ENCODE peak calls at places on chromosomes 11 and 22, in nine cellular contexts. One of them, this sample, is unnamed.
A peak's percentile ranks its signal among the peaks of the same experiment; 100 is the strongest.

GRCh38 chr11:2581151-2581930 is 118.5 kb downstream of the KCNQ1OT1 start:
- DNase-seq in Caco-2: no peak
- DNase-seq in naive thymus-derived CD4-positive, alpha-beta T cell: no peak
- DNase-seq in CD8-positive, alpha-beta memory T cell: peak; percentile 1
- DNase-seq in lower lobe of right lung: peak; percentile 39
- DNase-seq in mucosa of descending colon: peak; percentile 19
- DNase-seq in stomach: peak; percentile 19
- DNase-seq in cardiac muscle cell: no peak
- DNase-seq in left ventricle myocardium inferior: peak; percentile 10
- DNase-seq in this sample: peak; percentile 12

GRCh38 chr11:13040969-13041561 is 31.9 kb downstream of the RASSF10 start:
- DNase-seq in Caco-2: no peak
- DNase-seq in naive thymus-derived CD4-positive, alpha-beta T cell: no peak
- DNase-seq in CD8-positive, alpha-beta memory T cell: no peak
- DNase-seq in lower lobe of right lung: no peak
- DNase-seq in mucosa of descending colon: no peak
- DNase-seq in stomach: no peak
- DNase-seq in cardiac muscle cell: no peak
- DNase-seq in left ventricle myocardium inferior: no peak
- DNase-seq in this sample: no peak

GRCh38 chr11:7793233-7793632 is 3.5 kb downstream of the OR5P2 start:
- DNase-seq in Caco-2: no peak
- DNase-seq in naive thymus-derived CD4-positive, alpha-beta T cell: no peak
- DNase-seq in CD8-positive, alpha-beta memory T cell: no peak
- DNase-seq in lower lobe of right lung: no peak
- DNase-seq in mucosa of descending colon: no peak
- DNase-seq in stomach: no peak
- DNase-seq in cardiac muscle cell: no peak
- DNase-seq in left ventricle myocardium inferior: no peak
- DNase-seq in this sample: no peak

GRCh38 chr11:57978686-57979531 is 44.8 kb upstream of the OR9Q1 start:
- DNase-seq in Caco-2: peak; percentile 13
- DNase-seq in naive thymus-derived CD4-positive, alpha-beta T cell: no peak
- DNase-seq in CD8-positive, alpha-beta memory T cell: no peak
- DNase-seq in lower lobe of right lung: no peak
- DNase-seq in mucosa of descending colon: no peak
- DNase-seq in stomach: no peak
- DNase-seq in cardiac muscle cell: no peak
- DNase-seq in left ventricle myocardium inferior: no peak
- DNase-seq in this sample: no peak

GRCh38 chr11:106585061-106585460 is 433.2 kb downstream of the GUCY1A2 start:
- DNase-seq in Caco-2: peak; percentile 25
- DNase-seq in naive thymus-derived CD4-positive, alpha-beta T cell: no peak
- DNase-seq in CD8-positive, alpha-beta memory T cell: no peak
- DNase-seq in lower lobe of right lung: no peak
- DNase-seq in mucosa of descending colon: no peak
- DNase-seq in stomach: no peak
- DNase-seq in cardiac muscle cell: peak; percentile 57
- DNase-seq in left ventricle myocardium inferior: no peak
- DNase-seq in this sample: no peak

GRCh38 chr11:76897233-76897632 is 36.5 kb downstream of the ACER3 start:
- DNase-seq in Caco-2: no peak
- DNase-seq in naive thymus-derived CD4-positive, alpha-beta T cell: no peak
- DNase-seq in CD8-positive, alpha-beta memory T cell: no peak
- DNase-seq in lower lobe of right lung: no peak
- DNase-seq in mucosa of descending colon: no peak
- DNase-seq in stomach: no peak
- DNase-seq in cardiac muscle cell: no peak
- DNase-seq in left ventricle myocardium inferior: no peak
- DNase-seq in this sample: no peak

GRCh38 chr11:22491826-22492225 is 133.8 kb downstream of the FANCF start:
- DNase-seq in Caco-2: no peak
- DNase-seq in naive thymus-derived CD4-positive, alpha-beta T cell: no peak
- DNase-seq in CD8-positive, alpha-beta memory T cell: no peak
- DNase-seq in lower lobe of right lung: no peak
- DNase-seq in mucosa of descending colon: no peak
- DNase-seq in stomach: no peak
- DNase-seq in cardiac muscle cell: no peak
- DNase-seq in left ventricle myocardium inferior: no peak
- DNase-seq in this sample: no peak

GRCh38 chr11:125062931-125063428 is at the start of gene SLC37A2:
- DNase-seq in Caco-2: peak; percentile 89
- DNase-seq in naive thymus-derived CD4-positive, alpha-beta T cell: no peak
- DNase-seq in CD8-positive, alpha-beta memory T cell: peak; percentile 22
- DNase-seq in lower lobe of right lung: peak; percentile 84
- DNase-seq in mucosa of descending colon: peak; percentile 71
- DNase-seq in stomach: peak; percentile 73
- DNase-seq in cardiac muscle cell: peak; percentile 68
- DNase-seq in left ventricle myocardium inferior: peak; percentile 70
- DNase-seq in this sample: peak; percentile 75

GRCh38 chr11:13772223-13773046 is 104.0 kb downstream of the FAR1 start:
- DNase-seq in Caco-2: peak; percentile 70
- DNase-seq in naive thymus-derived CD4-positive, alpha-beta T cell: peak; percentile 63
- DNase-seq in CD8-positive, alpha-beta memory T cell: no peak
- DNase-seq in lower lobe of right lung: no peak
- DNase-seq in mucosa of descending colon: no peak
- DNase-seq in stomach: no peak
- DNase-seq in cardiac muscle cell: peak; percentile 83
- DNase-seq in left ventricle myocardium inferior: no peak
- DNase-seq in this sample: no peak

GRCh38 chr22:17872491-17872890 is 98.2 kb upstream of the BID start:
- DNase-seq in Caco-2: peak; percentile 43
- DNase-seq in naive thymus-derived CD4-positive, alpha-beta T cell: no peak
- DNase-seq in CD8-positive, alpha-beta memory T cell: no peak
- DNase-seq in lower lobe of right lung: no peak
- DNase-seq in mucosa of descending colon: peak; percentile 4
- DNase-seq in stomach: no peak
- DNase-seq in cardiac muscle cell: no peak
- DNase-seq in left ventricle myocardium inferior: no peak
- DNase-seq in this sample: no peak

GRCh38 chr11:117495357-117495756 is 167.7 kb downstream of the CEP164 start:
- DNase-seq in Caco-2: no peak
- DNase-seq in naive thymus-derived CD4-positive, alpha-beta T cell: no peak
- DNase-seq in CD8-positive, alpha-beta memory T cell: no peak
- DNase-seq in lower lobe of right lung: no peak
- DNase-seq in mucosa of descending colon: no peak
- DNase-seq in stomach: no peak
- DNase-seq in cardiac muscle cell: no peak
- DNase-seq in left ventricle myocardium inferior: no peak
- DNase-seq in this sample: no peak

GRCh38 chr11:115497303-115497702 is 6.9 kb downstream of the CADM1 start:
- DNase-seq in Caco-2: peak; percentile 43
- DNase-seq in naive thymus-derived CD4-positive, alpha-beta T cell: no peak
- DNase-seq in CD8-positive, alpha-beta memory T cell: no peak
- DNase-seq in lower lobe of right lung: no peak
- DNase-seq in mucosa of descending colon: no peak
- DNase-seq in stomach: no peak
- DNase-seq in cardiac muscle cell: no peak
- DNase-seq in left ventricle myocardium inferior: no peak
- DNase-seq in this sample: no peak

GRCh38 chr22:39173787-39174497 is 21.5 kb upstream of the CBX7 start:
- DNase-seq in Caco-2: no peak
- DNase-seq in naive thymus-derived CD4-positive, alpha-beta T cell: no peak
- DNase-seq in CD8-positive, alpha-beta memory T cell: peak; percentile 60
- DNase-seq in lower lobe of right lung: no peak
- DNase-seq in mucosa of descending colon: no peak
- DNase-seq in stomach: no peak
- DNase-seq in cardiac muscle cell: peak; percentile 23
- DNase-seq in left ventricle myocardium inferior: no peak
- DNase-seq in this sample: peak; percentile 43

GRCh38 chr22:39176067-39176621 is 23.7 kb upstream of the CBX7 start:
- DNase-seq in Caco-2: peak; percentile 51
- DNase-seq in naive thymus-derived CD4-positive, alpha-beta T cell: no peak
- DNase-seq in CD8-positive, alpha-beta memory T cell: no peak
- DNase-seq in lower lobe of right lung: peak; percentile 70
- DNase-seq in mucosa of descending colon: no peak
- DNase-seq in stomach: peak; percentile 48
- DNase-seq in cardiac muscle cell: peak; percentile 88
- DNase-seq in left ventricle myocardium inferior: peak; percentile 77
- DNase-seq in this sample: peak; percentile 61

GRCh38 chr22:39176673-39177455 is 24.4 kb upstream of the CBX7 start:
- DNase-seq in Caco-2: no peak
- DNase-seq in naive thymus-derived CD4-positive, alpha-beta T cell: no peak
- DNase-seq in CD8-positive, alpha-beta memory T cell: no peak
- DNase-seq in lower lobe of right lung: no peak
- DNase-seq in mucosa of descending colon: no peak
- DNase-seq in stomach: no peak
- DNase-seq in cardiac muscle cell: no peak
- DNase-seq in left ventricle myocardium inferior: no peak
- DNase-seq in this sample: no peak

GRCh38 chr22:39174498-39175120 is 22.1 kb upstream of the CBX7 start:
- DNase-seq in Caco-2: peak; percentile 87
- DNase-seq in naive thymus-derived CD4-positive, alpha-beta T cell: peak; percentile 76
- DNase-seq in CD8-positive, alpha-beta memory T cell: peak; percentile 65
- DNase-seq in lower lobe of right lung: peak; percentile 81
- DNase-seq in mucosa of descending colon: peak; percentile 69
- DNase-seq in stomach: peak; percentile 59
- DNase-seq in cardiac muscle cell: peak; percentile 98
- DNase-seq in left ventricle myocardium inferior: peak; percentile 77
- DNase-seq in this sample: peak; percentile 88

DNA sequence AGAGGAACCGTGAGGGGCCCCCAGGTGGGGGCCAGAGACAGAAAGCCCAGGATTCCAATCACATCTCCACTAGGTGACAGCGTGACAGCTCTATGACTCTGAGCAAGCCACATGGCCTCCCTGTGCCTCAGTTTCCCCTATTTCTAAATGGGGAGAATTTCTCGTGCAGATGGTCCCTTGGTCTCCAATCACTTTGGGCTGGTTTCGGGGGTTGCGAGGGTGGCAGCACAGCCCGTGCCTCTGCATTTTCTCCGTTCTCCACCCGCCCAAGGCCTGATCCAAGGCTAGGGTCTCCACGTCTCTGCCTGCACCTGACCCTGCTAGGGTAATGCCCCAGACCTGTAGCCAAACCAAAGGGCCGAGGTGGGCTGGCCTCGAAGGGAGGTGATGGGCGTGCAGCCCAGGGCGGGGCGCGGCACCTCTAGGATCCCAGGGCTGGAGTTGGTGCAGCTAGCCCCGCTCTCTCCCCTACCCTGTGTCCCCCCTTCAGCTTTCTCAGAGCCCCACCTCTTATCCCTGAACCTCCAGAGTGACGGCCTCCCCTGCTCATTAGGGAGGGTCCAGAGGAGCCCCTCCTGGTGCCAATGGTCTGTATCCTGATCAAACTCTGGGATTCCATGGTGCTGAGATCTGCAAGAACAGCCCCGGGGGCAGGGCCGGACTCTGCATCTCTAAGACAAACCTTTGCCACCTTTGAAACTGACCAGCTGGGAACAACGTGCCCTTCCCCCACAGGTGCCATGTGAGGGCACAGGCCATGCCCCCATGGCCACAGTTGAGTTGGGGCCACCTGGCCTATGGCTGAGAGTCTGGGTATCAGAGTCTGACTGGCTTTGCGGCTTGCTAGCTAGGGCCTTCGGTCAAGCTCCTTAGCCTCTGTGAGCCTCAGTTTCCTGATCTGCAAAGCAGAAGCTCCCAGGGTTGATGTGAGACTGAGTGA is 22.9 kb upstream of the CBX7 start:
- DNase-seq in Caco-2: no peak
- DNase-seq in naive thymus-derived CD4-positive, alpha-beta T cell: no peak
- DNase-seq in CD8-positive, alpha-beta memory T cell: no peak
- DNase-seq in lower lobe of right lung: no peak
- DNase-seq in mucosa of descending colon: no peak
- DNase-seq in stomach: no peak
- DNase-seq in cardiac muscle cell: peak; percentile 23
- DNase-seq in left ventricle myocardium inferior: no peak
- DNase-seq in this sample: no peak
- H3K4me1 ChIP-seq in Caco-2: peaks cover 57% of the 10 kb centered on the region
- H3K4me1 ChIP-seq in naive thymus-derived CD4-positive, alpha-beta T cell: peaks cover 39% of the 10 kb centered on the region
- H3K4me1 ChIP-seq in CD8-positive, alpha-beta memory T cell: peaks cover 65% of the 10 kb centered on the region
- H3K4me1 ChIP-seq in lower lobe of right lung: peaks cover 85% of the 10 kb centered on the region
- H3K4me1 ChIP-seq in mucosa of descending colon: peaks cover 16% of the 10 kb centered on the region
- H3K4me1 ChIP-seq in stomach: peaks cover 42% of the 10 kb centered on the region
- H3K4me1 ChIP-seq in cardiac muscle cell: peaks cover 26% of the 10 kb centered on the region
- H3K4me1 ChIP-seq in left ventricle myocardium inferior: peaks cover 88% of the 10 kb centered on the region
- H3K4me1 ChIP-seq in this sample: peaks cover 3% of the 10 kb centered on the region

DNA sequence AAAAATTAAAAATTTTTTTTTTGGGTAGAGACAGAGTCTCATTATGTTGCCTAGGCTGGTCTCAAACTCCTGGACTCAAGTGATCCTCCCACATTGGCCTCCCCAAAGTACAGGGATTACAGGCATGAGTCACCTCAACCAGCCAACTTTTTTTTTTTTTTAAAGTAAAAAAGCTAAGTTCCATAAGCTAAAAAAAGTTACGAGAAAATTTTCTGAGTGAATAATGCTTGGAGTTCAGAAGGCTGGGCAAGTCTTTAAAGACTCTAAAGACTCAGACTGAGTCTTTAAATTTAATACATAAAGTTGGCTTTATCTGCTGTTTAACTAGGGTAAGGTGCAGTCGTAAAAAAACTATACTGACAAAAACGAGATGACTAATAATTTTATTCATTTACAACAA is 5.6 kb downstream of the DDX6 start:
- DNase-seq in Caco-2: no peak
- DNase-seq in naive thymus-derived CD4-positive, alpha-beta T cell: no peak
- DNase-seq in CD8-positive, alpha-beta memory T cell: no peak
- DNase-seq in lower lobe of right lung: no peak
- DNase-seq in mucosa of descending colon: no peak
- DNase-seq in stomach: no peak
- DNase-seq in cardiac muscle cell: peak; percentile 33
- DNase-seq in left ventricle myocardium inferior: no peak
- DNase-seq in this sample: no peak
- H3K4me1 ChIP-seq in Caco-2: peaks cover 15% of the 10 kb centered on the region
- H3K4me1 ChIP-seq in naive thymus-derived CD4-positive, alpha-beta T cell: peaks cover 60% of the 10 kb centered on the region
- H3K4me1 ChIP-seq in CD8-positive, alpha-beta memory T cell: peaks cover 70% of the 10 kb centered on the region
- H3K4me1 ChIP-seq in lower lobe of right lung: peaks cover 80% of the 10 kb centered on the region
- H3K4me1 ChIP-seq in mucosa of descending colon: peaks cover 35% of the 10 kb centered on the region
- H3K4me1 ChIP-seq in stomach: peaks cover 47% of the 10 kb centered on the region
- H3K4me1 ChIP-seq in cardiac muscle cell: peaks cover 5% of the 10 kb centered on the region
- H3K4me1 ChIP-seq in left ventricle myocardium inferior: peaks cover 100% of the 10 kb centered on the region
- H3K4me1 ChIP-seq in this sample: no peaks in the 10 kb centered on the region

GRCh38 chr11:67273260-67273990 is 7.2 kb downstream of the GRK2 start:
- DNase-seq in Caco-2: no peak
- DNase-seq in naive thymus-derived CD4-positive, alpha-beta T cell: no peak
- DNase-seq in CD8-positive, alpha-beta memory T cell: no peak
- DNase-seq in lower lobe of right lung: no peak
- DNase-seq in mucosa of descending colon: no peak
- DNase-seq in stomach: peak; percentile 60
- DNase-seq in cardiac muscle cell: no peak
- DNase-seq in left ventricle myocardium inferior: no peak
- DNase-seq in this sample: peak; percentile 62
- H3K4me1 ChIP-seq in Caco-2: no peaks in the 10 kb centered on the region
- H3K4me1 ChIP-seq in naive thymus-derived CD4-positive, alpha-beta T cell: peaks cover 96% of the 10 kb centered on the region
- H3K4me1 ChIP-seq in CD8-positive, alpha-beta memory T cell: peaks cover 100% of the 10 kb centered on the region
- H3K4me1 ChIP-seq in lower lobe of right lung: peaks cover 100% of the 10 kb centered on the region
- H3K4me1 ChIP-seq in mucosa of descending colon: peaks cover 93% of the 10 kb centered on the region
- H3K4me1 ChIP-seq in stomach: peaks cover 98% of the 10 kb centered on the region
- H3K4me1 ChIP-seq in cardiac muscle cell: peaks cover 35% of the 10 kb centered on the region
- H3K4me1 ChIP-seq in left ventricle myocardium inferior: peaks cover 100% of the 10 kb centered on the region
- H3K4me1 ChIP-seq in this sample: peaks cover 100% of the 10 kb centered on the region

DNA sequence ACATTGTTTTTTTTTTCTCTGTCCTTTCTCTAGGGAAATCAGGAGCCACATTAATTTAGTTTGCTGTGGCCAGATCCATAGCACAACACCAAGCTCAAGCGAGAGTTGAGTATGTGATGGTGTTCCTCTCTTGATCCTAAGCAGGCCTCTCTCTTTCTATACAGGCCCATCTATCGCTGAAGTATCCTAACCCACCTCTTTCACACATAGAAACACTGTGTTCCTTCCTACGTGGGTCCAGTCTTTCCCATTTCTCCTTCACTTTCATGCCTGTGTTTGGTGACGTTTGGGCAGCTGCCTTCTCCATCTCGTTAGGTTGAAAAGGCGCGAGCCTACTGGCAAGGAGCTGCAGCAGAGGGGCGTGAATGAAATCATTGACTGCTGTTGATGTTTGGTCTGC is 2.4 kb downstream of the PACS1 start:
- DNase-seq in Caco-2: no peak
- DNase-seq in naive thymus-derived CD4-positive, alpha-beta T cell: no peak
- DNase-seq in CD8-positive, alpha-beta memory T cell: no peak
- DNase-seq in lower lobe of right lung: no peak
- DNase-seq in mucosa of descending colon: no peak
- DNase-seq in stomach: no peak
- DNase-seq in cardiac muscle cell: no peak
- DNase-seq in left ventricle myocardium inferior: no peak
- DNase-seq in this sample: no peak
- H3K4me1 ChIP-seq in Caco-2: peaks cover 24% of the 10 kb centered on the region
- H3K4me1 ChIP-seq in naive thymus-derived CD4-positive, alpha-beta T cell: peaks cover 24% of the 10 kb centered on the region
- H3K4me1 ChIP-seq in CD8-positive, alpha-beta memory T cell: peaks cover 44% of the 10 kb centered on the region
- H3K4me1 ChIP-seq in lower lobe of right lung: peaks cover 36% of the 10 kb centered on the region
- H3K4me1 ChIP-seq in mucosa of descending colon: peaks cover 3% of the 10 kb centered on the region
- H3K4me1 ChIP-seq in stomach: peaks cover 28% of the 10 kb centered on the region
- H3K4me1 ChIP-seq in cardiac muscle cell: peaks cover 24% of the 10 kb centered on the region
- H3K4me1 ChIP-seq in left ventricle myocardium inferior: peaks cover 56% of the 10 kb centered on the region
- H3K4me1 ChIP-seq in this sample: no peaks in the 10 kb centered on the region